ENCODE peak calls at places on chromosomes 1 and 21, in four cellular contexts. Q is HepG2, O is H1, J is GM12878. T is an unnamed sample.

GRCh38 chr1:94271373-94271772 is 34.0 kb upstream of the ARHGAP29 start:
- DNase-seq in Q (no peak), O (no peak), J (no peak), T (no peak)

GRCh38 chr21:16502273-16502672 is 772.5 kb downstream of the USP25 start:
- DNase-seq in Q (no peak), O (no peak), J (no peak), T (no peak)

GRCh38 chr1:189409774-189410173 is 1067.9 kb downstream of the BRINP3 start:
- DNase-seq in Q (no peak), O (no peak), J (no peak), T (no peak)

GRCh38 chr1:212816567-212817278 is 25.0 kb downstream of the TATDN3 start:
- DNase-seq in Q (peak), O (no peak), J (no peak), T (no peak)

GRCh38 chr1:39076799-39077148 is 50.6 kb downstream of the NDUFS5 start:
- DNase-seq in Q (no peak), O (no peak), J (no peak), T (no peak)

GRCh38 chr1:96880626-96881025 is 159.0 kb downstream of the PTBP2 start:
- DNase-seq in Q (no peak), O (no peak), J (no peak), T (no peak)

GRCh38 chr1:79151006-79151796 is 144.7 kb upstream of the ADGRL4 start:
- DNase-seq in Q (no peak), O (no peak), J (no peak), T (no peak)

GRCh38 chr1:32351859-32352745 is 10.2 kb downstream of the FAM229A start:
- DNase-seq in Q (peak), O (peak), J (no peak), T (peak)

GRCh38 chr1:203742446-203742845 is 22.5 kb upstream of the LAX1 start:
- DNase-seq in Q (no peak), O (no peak), J (no peak), T (no peak)

GRCh38 chr1:88983791-88984552 is 8.5 kb downstream of the KYAT3 start:
- DNase-seq in Q (peak), O (no peak), J (no peak), T (peak)

GRCh38 chr21:41470054-41470453 is 37.9 kb downstream of the TMPRSS2 start:
- DNase-seq in Q (no peak), O (no peak), J (no peak), T (no peak)

GRCh38 chr1:32895325-32896215 is 5.6 kb downstream of the TMEM54 start:
- DNase-seq in Q (no peak), O (no peak), J (no peak), T (no peak)

GRCh38 chr1:150917387-150917786 is 8.8 kb upstream of the SETDB1 start:
- DNase-seq in Q (no peak), O (no peak), J (no peak), T (no peak)

GRCh38 chr1:47941609-47942237 is 55.5 kb downstream of the TRABD2B start:
- DNase-seq in Q (peak), O (peak), J (no peak), T (no peak)

GRCh38 chr1:202283991-202284390 is 57.7 kb downstream of the UBE2T start:
- DNase-seq in Q (no peak), O (no peak), J (no peak), T (no peak)

GRCh38 chr1:79796434-79796833 is 789.9 kb upstream of the ADGRL4 start:
- DNase-seq in Q (no peak), O (no peak), J (no peak), T (no peak)

GRCh38 chr1:47262787-47263413 is 30.9 kb upstream of the TAL1 start:
- DNase-seq in Q (peak), O (peak), J (no peak), T (peak)

GRCh38 chr1:109807822-109808680 is 44.3 kb upstream of the EPS8L3 start:
- DNase-seq in Q (no peak), O (no peak), J (no peak), T (no peak)

GRCh38 chr1:169115891-169116585 is 9.5 kb downstream of the ATP1B1 start:
- DNase-seq in Q (peak), O (no peak), J (peak), T (no peak)

GRCh38 chr1:190578531-190578930 is 100.9 kb upstream of the BRINP3 start:
- DNase-seq in Q (no peak), O (no peak), J (no peak), T (no peak)

GRCh38 chr1:205927676-205928075 is 15.6 kb downstream of the SLC26A9 start:
- DNase-seq in Q (no peak), O (no peak), J (no peak), T (no peak)

GRCh38 chr1:202708456-202709275 is 1.6 kb downstream of the SYT2 start:
- DNase-seq in Q (no peak), O (no peak), J (no peak), T (no peak)

GRCh38 chr1:47438321-47439150 is 692 bp downstream of the FOXD2 start:
- DNase-seq in Q (no peak), O (peak), J (no peak), T (peak)

GRCh38 chr21:36210779-36211659 is 54.4 kb downstream of the DOP1B start:
- DNase-seq in Q (no peak), O (no peak), J (no peak), T (no peak)

GRCh38 chr1:89908294-89908992 is 86.5 kb upstream of the ZNF326 start:
- DNase-seq in Q (no peak), O (no peak), J (no peak), T (no peak)

GRCh38 chr1:29279896-29280779 is 43.8 kb downstream of the PTPRU start:
- DNase-seq in Q (no peak), O (no peak), J (no peak), T (no peak)

GRCh38 chr1:183019860-183020259 is 3.4 kb upstream of the LAMC1 start:
- DNase-seq in Q (peak), O (no peak), J (no peak), T (no peak)

GRCh38 chr1:222582099-222582774 is 7.5 kb downstream of the TAF1A start:
- DNase-seq in Q (peak), O (no peak), J (peak), T (no peak)

GRCh38 chr1:17887646-17888395 is 132.7 kb downstream of the ACTL8 start:
- DNase-seq in Q (no peak), O (no peak), J (no peak), T (no peak)

GRCh38 chr21:17270234-17270633 is 242.6 kb upstream of the CXADR start:
- DNase-seq in Q (peak), O (no peak), J (no peak), T (no peak)

GRCh38 chr1:43238104-43238503 is 31.7 kb upstream of the TMEM125 start:
- DNase-seq in Q (peak), O (peak), J (no peak), T (peak)

GRCh38 chr21:39014751-39015150 is 168.5 kb downstream of the PSMG1 start:
- DNase-seq in Q (no peak), O (no peak), J (no peak), T (no peak)

GRCh38 chr1:14733053-14733778 is 134.7 kb downstream of the KAZN start:
- DNase-seq in Q (peak), O (peak), J (peak), T (no peak)

GRCh38 chr1:233707153-233707905 is 93.4 kb downstream of the KCNK1 start:
- DNase-seq in Q (no peak), O (no peak), J (no peak), T (peak)

GRCh38 chr21:28590722-28591121 is 402.0 kb downstream of the LTN1 start:
- DNase-seq in Q (no peak), O (no peak), J (no peak), T (no peak)

GRCh38 chr1:177629526-177629925 is 340.3 kb downstream of the SEC16B start:
- DNase-seq in Q (no peak), O (no peak), J (no peak), T (no peak)

GRCh38 chr1:234490789-234491479 is 12.0 kb upstream of the TARBP1 start:
- DNase-seq in Q (no peak), O (no peak), J (no peak), T (peak)

GRCh38 chr1:22471078-22471477 is 19.4 kb downstream of the ZBTB40 start:
- DNase-seq in Q (no peak), O (no peak), J (no peak), T (peak)

GRCh38 chr1:42942444-42942843 is 16.2 kb downstream of the SLC2A1 start:
- DNase-seq in Q (no peak), O (no peak), J (no peak), T (no peak)

GRCh38 chr1:178942285-178943218 is 71.7 kb upstream of the ANGPTL1 start:
- DNase-seq in Q (no peak), O (peak), J (no peak), T (no peak)
- TF ChIP-seq CBX5 in Q (no peak), O (no peak), J (no peak), T (no peak)

GRCh38 chr1:231583376-231583775 is 43.2 kb upstream of the DISC1 start:
- DNase-seq in Q (no peak), O (no peak), J (no peak), T (no peak)
- TF ChIP-seq CBX5 in Q (no peak), O (no peak), J (no peak), T (no peak)

GRCh38 chr1:21126324-21126723 is 50.4 kb downstream of the EIF4G3 start:
- DNase-seq in Q (peak), O (no peak), J (no peak), T (no peak)
- TF ChIP-seq CBX5 in Q (no peak), O (no peak), J (no peak), T (no peak)

GRCh38 chr1:180232521-180233043 is 2.5 kb downstream of the LHX4 start:
- DNase-seq in Q (no peak), O (no peak), J (no peak), T (no peak)
- TF ChIP-seq CBX5 in Q (no peak), O (no peak), J (no peak), T (no peak)

GRCh38 chr1:239833709-239834108 is 258.0 kb upstream of the FMN2 start:
- DNase-seq in Q (no peak), O (no peak), J (no peak), T (no peak)
- TF ChIP-seq CBX5 in Q (no peak), O (no peak), J (no peak), T (no peak)

GRCh38 chr1:245108251-245108650 is 46.5 kb upstream of the KIF26B start:
- DNase-seq in Q (no peak), O (no peak), J (no peak), T (no peak)

GRCh38 chr1:245107776-245108114 is 47.0 kb upstream of the KIF26B start:
- DNase-seq in Q (no peak), O (no peak), J (no peak), T (no peak)

GRCh38 chr1:245108909-245109308 is 45.9 kb upstream of the KIF26B start:
- DNase-seq in Q (no peak), O (no peak), J (no peak), T (no peak)

GRCh38 chr1:245111073-245111472 is 43.7 kb upstream of the KIF26B start:
- DNase-seq in Q (no peak), O (no peak), J (no peak), T (no peak)

GRCh38 chr1:245110406-245110805 is 44.4 kb upstream of the KIF26B start:
- DNase-seq in Q (no peak), O (no peak), J (no peak), T (no peak)
- TF ChIP-seq CBX5 in Q (no peak), O (no peak), J (no peak), T (no peak)

GRCh38 chr1:7407980-7408770 is 362.9 kb upstream of the VAMP3 start:
- DNase-seq in Q (no peak), O (peak), J (no peak), T (no peak)

GRCh38 chr1:7410156-7410555 is 360.9 kb upstream of the VAMP3 start:
- DNase-seq in Q (no peak), O (peak), J (no peak), T (no peak)

GRCh38 chr1:7408771-7409150 is 362.3 kb upstream of the VAMP3 start:
- DNase-seq in Q (no peak), O (peak), J (no peak), T (no peak)

GRCh38 chr1:7407547-7407895 is 363.6 kb upstream of the VAMP3 start:
- DNase-seq in Q (no peak), O (no peak), J (no peak), T (no peak)

DNA sequence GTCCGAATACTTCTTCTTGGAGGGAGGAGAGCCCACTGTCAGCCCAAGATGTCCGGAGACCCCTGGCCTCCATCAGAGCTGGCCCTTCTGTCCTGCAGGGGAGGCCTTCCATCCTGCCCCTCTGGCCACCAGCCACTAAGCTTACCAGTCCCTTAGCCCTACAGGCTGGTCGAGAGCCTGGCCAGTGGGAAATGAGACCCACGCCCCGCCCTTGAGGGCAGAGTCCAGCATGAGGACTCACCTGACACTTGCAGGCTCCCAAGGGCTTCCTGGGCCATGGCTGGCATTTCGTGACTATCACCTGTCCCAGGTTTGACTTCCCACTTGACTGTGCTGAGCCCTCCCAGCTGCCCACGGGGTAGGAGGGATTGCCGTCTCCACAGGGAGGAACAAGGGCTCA is 361.8 kb upstream of the VAMP3 start:
- DNase-seq in Q (no peak), O (peak), J (no peak), T (no peak)
- TF ChIP-seq CBX5 in Q (no peak), O (no peak), J (no peak), T (no peak)

GRCh38 chr1:224727851-224728250 is 111.7 kb downstream of the CNIH3 start:
- DNase-seq in Q (no peak), O (no peak), J (no peak), T (no peak)
- TF ChIP-seq CBX5 in Q (no peak), O (no peak), J (no peak), T (no peak)

DNA sequence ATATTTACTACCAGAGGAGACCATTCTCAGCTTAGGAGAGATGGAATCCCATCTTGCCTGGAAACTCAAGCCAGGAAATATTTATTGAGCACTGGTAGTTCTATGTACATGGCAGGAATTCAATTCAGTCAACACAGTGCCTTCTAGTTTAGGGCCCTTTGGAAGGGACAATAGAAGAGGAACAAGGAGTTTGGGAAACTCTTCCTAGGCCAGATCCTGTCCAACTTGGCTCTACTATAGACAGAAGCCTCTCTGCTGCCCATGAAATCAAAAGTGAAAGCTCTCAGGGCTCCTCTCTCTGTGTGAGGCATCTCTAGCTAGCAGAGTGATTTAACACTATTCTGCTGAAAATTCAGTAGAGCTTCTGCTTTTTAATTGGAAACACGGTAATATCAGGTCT is 244.6 kb upstream of the MAP1LC3C start:
- DNase-seq in Q (no peak), O (no peak), J (no peak), T (no peak)
- TF ChIP-seq CBX5 in Q (no peak), O (no peak), J (no peak), T (no peak)

T was measured in K562.